ENCODE peak calls at places on chromosomes 11 and 22, in ten cellular contexts. T is NCI-H2029; Z is adrenal gland; H is brain microvascular endothelial cell; S is spleen; E is upper lobe of right lung; B is GM03348; M is activated CD4-positive, alpha-beta T cell treated with anti-CD3 and anti-CD28 coated beads, Interleukin-2, amount 10 ng/mL, durations not matched to agents 7 days and 5 days; A is germinal center; L is T-helper 2 cell. C is an unnamed sample.

GRCh38 chr22:20014526-20015186 is 2.0 kb downstream of the ARVCF start:
- DNase-seq in T (no peak), Z (no peak), H (no peak), S (peak), E (no peak), B (no peak), M (no peak), A (no peak), L (no peak), C (no peak)

GRCh38 chr22:39382410-39382809 is 17.2 kb upstream of the TAB1 start:
- DNase-seq in T (no peak), Z (no peak), H (no peak), S (no peak), E (no peak), B (no peak), M (no peak), A (no peak), L (no peak), C (peak)

GRCh38 chr11:57567210-57567511 is 311 bp downstream of the UBE2L6 start:
- DNase-seq in T (no peak), Z (no peak), H (peak), S (no peak), E (no peak), B (no peak), M (peak), A (no peak), L (peak), C (peak)

GRCh38 chr22:39594411-39594810 is 23.9 kb downstream of the CACNA1I start:
- DNase-seq in T (no peak), Z (no peak), H (no peak), S (no peak), E (no peak), B (no peak), M (no peak), A (no peak), L (no peak), C (no peak)

GRCh38 chr11:119778391-119779194 is 49.6 kb upstream of the NECTIN1 start:
- DNase-seq in T (no peak), Z (no peak), H (no peak), S (peak), E (no peak), B (no peak), M (no peak), A (no peak), L (no peak), C (no peak)

GRCh38 chr11:68977781-68978625 is 2.8 kb downstream of the MRGPRD start:
- DNase-seq in T (no peak), Z (no peak), H (no peak), S (peak), E (peak), B (no peak), M (no peak), A (no peak), L (no peak), C (no peak)

GRCh38 chr11:5937868-5938602 is 4.0 kb upstream of the OR56A3 start:
- DNase-seq in T (no peak), Z (no peak), H (no peak), S (no peak), E (no peak), B (no peak), M (no peak), A (no peak), L (no peak), C (no peak)

GRCh38 chr11:33040127-33040861 is 922 bp downstream of the TCP11L1 start:
- DNase-seq in T (no peak), Z (no peak), H (no peak), S (no peak), E (no peak), B (no peak), M (peak), A (peak), L (peak), C (peak)

GRCh38 chr22:43200031-43200430 is 13.1 kb upstream of the TTLL12 start:
- DNase-seq in T (no peak), Z (no peak), H (no peak), S (no peak), E (no peak), B (no peak), M (no peak), A (no peak), L (no peak), C (no peak)